ENCODE peak calls at places on chromosomes 13 and 19, in eight cellular contexts. U is mammary epithelial cell, T is transverse colon, W is upper lobe of right lung, F is breast epithelium, Z is heart left ventricle, D is HL-60, J is PC-9. L is an unnamed sample.

GRCh38 chr13:30140973-30141372 is 166.4 kb downstream of the KATNAL1 start:
- DNase-seq in U (no peak), T (no peak), W (no peak), F (no peak), Z (no peak), D (no peak), J (no peak), L (no peak)

GRCh38 chr13:109918179-109918651 is 131.8 kb upstream of the IRS2 start:
- DNase-seq in U (no peak), T (no peak), W (no peak), F (no peak), Z (no peak), D (no peak), J (no peak), L (no peak)

GRCh38 chr19:55647732-55648656 is at the start of gene CCDC106:
- DNase-seq in U (peak), T (peak), W (peak), F (no peak), Z (peak), D (peak), J (peak), L (no peak)

GRCh38 chr19:37699057-37699456 is 20.5 kb downstream of the ZNF607 start:
- DNase-seq in U (no peak), T (no peak), W (no peak), F (no peak), Z (no peak), D (no peak), J (no peak), L (no peak)

GRCh38 chr13:80029170-80029569 is 311.8 kb downstream of the SPRY2 start:
- DNase-seq in U (no peak), T (no peak), W (no peak), F (no peak), Z (no peak), D (no peak), J (no peak), L (no peak)

GRCh38 chr19:49489601-49490167 is 2.3 kb downstream of the RPL13A start:
- DNase-seq in U (no peak), T (no peak), W (no peak), F (no peak), Z (no peak), D (peak), J (no peak), L (no peak)

GRCh38 chr19:34482380-34483250 is 1.1 kb downstream of the WTIP start:
- DNase-seq in U (peak), T (no peak), W (no peak), F (no peak), Z (no peak), D (no peak), J (no peak), L (no peak)

GRCh38 chr13:95100525-95101121 is 200.6 kb downstream of the ABCC4 start:
- DNase-seq in U (peak), T (no peak), W (no peak), F (no peak), Z (no peak), D (no peak), J (peak), L (peak)

GRCh38 chr19:2554856-2555255 is 78.9 kb downstream of the GADD45B start:
- DNase-seq in U (no peak), T (no peak), W (no peak), F (no peak), Z (no peak), D (no peak), J (no peak), L (no peak)

GRCh38 chr19:13132471-13133166 is 14.6 kb downstream of the NACC1 start:
- DNase-seq in U (peak), T (no peak), W (no peak), F (no peak), Z (no peak), D (peak), J (peak), L (no peak)

GRCh38 chr13:52026246-52026626 is 1.7 kb downstream of the UTP14C start:
- DNase-seq in U (no peak), T (no peak), W (no peak), F (no peak), Z (no peak), D (no peak), J (no peak), L (no peak)

GRCh38 chr19:10855879-10856522 is 7.8 kb downstream of the C19orf38 start:
- DNase-seq in U (no peak), T (no peak), W (no peak), F (no peak), Z (no peak), D (peak), J (peak), L (no peak)

GRCh38 chr19:1828279-1829238 is 16.5 kb upstream of the ATP8B3 start:
- DNase-seq in U (no peak), T (no peak), W (no peak), F (no peak), Z (no peak), D (no peak), J (no peak), L (no peak)

GRCh38 chr19:42628411-42629135 is 33.8 kb upstream of the CEACAM8 start:
- DNase-seq in U (no peak), T (no peak), W (no peak), F (no peak), Z (no peak), D (no peak), J (no peak), L (no peak)

GRCh38 chr19:1125601-1126533 is 22.1 kb downstream of the GPX4 start:
- DNase-seq in U (no peak), T (no peak), W (no peak), F (no peak), Z (no peak), D (no peak), J (no peak), L (no peak)

GRCh38 chr19:6239871-6240676 is 39.7 kb downstream of the MLLT1 start:
- DNase-seq in U (no peak), T (no peak), W (peak), F (no peak), Z (no peak), D (no peak), J (no peak), L (no peak)

GRCh38 chr19:5903502-5904301 is at the start of gene NDUFA11:
- DNase-seq in U (no peak), T (peak), W (peak), F (peak), Z (peak), D (peak), J (no peak), L (no peak)

GRCh38 chr13:111548805-111549204 is 228.4 kb downstream of the TEX29 start:
- DNase-seq in U (no peak), T (no peak), W (no peak), F (no peak), Z (no peak), D (no peak), J (no peak), L (no peak)

GRCh38 chr13:98370261-98370660 is 193.2 kb upstream of the RNF113B start:
- DNase-seq in U (no peak), T (no peak), W (no peak), F (no peak), Z (no peak), D (no peak), J (no peak), L (no peak)

GRCh38 chr19:11457115-11457514 is 21.7 kb downstream of the PRKCSH start:
- DNase-seq in U (no peak), T (no peak), W (no peak), F (no peak), Z (no peak), D (no peak), J (no peak), L (no peak)

GRCh38 chr19:13796301-13797057 is 1.2 kb downstream of the ZSWIM4 start:
- DNase-seq in U (peak), T (peak), W (peak), F (peak), Z (peak), D (no peak), J (peak), L (peak)

GRCh38 chr13:50131998-50132936 is 117.0 kb downstream of the KCNRG start:
- DNase-seq in U (no peak), T (no peak), W (no peak), F (no peak), Z (no peak), D (no peak), J (no peak), L (no peak)

GRCh38 chr19:53982056-53982455 is 9.4 kb upstream of the CACNG6 start:
- DNase-seq in U (no peak), T (no peak), W (no peak), F (no peak), Z (no peak), D (no peak), J (no peak), L (no peak)
- H3K4me3 ChIP-seq in U (no peak), T (peak), W (peak), F (peak), Z (peak), D (no peak), J (no peak), L (no peak)

GRCh38 chr13:113651511-113652403 is 6.2 kb downstream of the ATP4B start:
- DNase-seq in U (no peak), T (peak), W (peak), F (no peak), Z (peak), D (no peak), J (no peak), L (no peak)
- TF ChIP-seq CTCF in U (no peak), T (no peak), W (no peak), F (no peak), Z (no peak), D (no peak), J (no peak), L (no peak)

GRCh38 chr19:45883586-45883880 is 2.4 kb downstream of the IRF2BP1 start:
- DNase-seq in U (no peak), T (no peak), W (no peak), F (no peak), Z (no peak), D (no peak), J (no peak), L (no peak)

GRCh38 chr19:45886427-45887310 is 728 bp upstream of the IRF2BP1 start:
- DNase-seq in U (peak), T (peak), W (peak), F (peak), Z (peak), D (peak), J (peak), L (peak)

GRCh38 chr19:45883881-45884681 is 1.9 kb downstream of the IRF2BP1 start:
- DNase-seq in U (no peak), T (no peak), W (no peak), F (no peak), Z (no peak), D (no peak), J (no peak), L (no peak)

GRCh38 chr19:45885556-45886426 is at the start of gene IRF2BP1:
- DNase-seq in U (peak), T (peak), W (peak), F (peak), Z (peak), D (peak), J (peak), L (peak)

DNA sequence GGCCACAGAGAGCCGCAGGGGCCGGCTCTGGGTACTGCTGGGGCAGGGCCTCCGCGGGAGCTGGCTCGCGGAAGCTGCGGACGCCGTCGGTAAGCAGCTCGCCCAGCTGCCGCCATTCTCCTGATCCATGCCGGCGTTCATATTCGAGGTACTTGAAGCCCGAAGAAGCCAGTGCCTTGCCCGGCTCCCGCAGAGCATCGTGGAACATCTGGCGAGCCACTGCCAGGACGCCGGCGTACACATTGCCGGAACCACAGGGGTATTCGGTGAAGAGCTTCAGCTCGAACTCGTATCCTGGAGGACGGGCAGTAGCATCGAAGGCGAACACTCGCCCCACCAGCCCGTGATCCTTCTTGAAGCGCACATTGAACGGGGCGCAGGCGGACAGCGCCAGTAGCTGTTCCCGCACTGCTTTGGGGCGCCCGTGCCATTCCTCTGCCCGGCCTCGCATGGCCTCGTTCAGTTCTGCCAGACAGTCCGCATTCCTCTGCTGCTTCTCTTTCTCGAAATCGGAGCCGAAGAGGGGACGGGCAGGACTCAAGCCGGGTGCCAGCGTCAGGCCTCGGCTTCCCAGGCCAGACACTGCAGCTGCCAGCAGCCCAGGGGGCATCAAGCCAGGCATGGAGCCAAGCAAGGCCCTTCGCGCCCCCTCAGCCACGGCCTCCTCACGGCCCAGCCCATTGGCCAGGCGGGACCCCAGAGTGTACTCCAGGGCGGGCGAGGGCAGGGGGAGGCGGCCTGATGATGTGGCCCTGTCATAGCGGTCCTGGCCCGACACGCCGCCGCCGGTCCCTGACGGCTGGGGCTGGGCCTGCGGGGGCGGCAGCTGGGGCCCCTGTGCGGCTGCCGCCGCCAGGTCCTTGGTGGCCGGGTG is 1.0 kb downstream of the IRF2BP1 start:
- DNase-seq in U (peak), T (no peak), W (no peak), F (peak), Z (peak), D (no peak), J (peak), L (no peak)
- H3K4me3 ChIP-seq in U (peak), T (peak), W (peak), F (peak), Z (peak), D (peak), J (peak), L (peak)

DNA sequence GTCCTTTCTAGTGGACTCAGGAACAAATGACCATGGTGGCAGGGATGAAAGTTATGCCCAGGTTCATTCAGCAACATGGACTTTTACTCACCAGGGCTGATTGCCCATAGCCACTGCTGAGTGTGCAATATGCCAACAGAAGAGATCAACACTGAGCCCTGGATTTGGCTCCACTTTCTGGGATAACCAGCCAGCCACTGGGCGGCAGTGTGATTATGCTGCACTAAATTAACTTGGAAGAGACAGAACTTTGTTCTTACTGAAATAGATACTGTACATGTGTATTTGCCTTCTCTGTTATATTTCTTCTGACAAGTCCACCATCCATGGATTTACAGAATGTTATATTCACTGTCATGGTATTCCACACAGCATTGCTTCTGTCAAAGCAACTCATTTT is 257.4 kb downstream of the TDRD3 start:
- DNase-seq in U (no peak), T (no peak), W (no peak), F (no peak), Z (peak), D (peak), J (no peak), L (no peak)
- TF ChIP-seq CTCF in U (peak), T (peak), W (peak), F (no peak), Z (peak), D (peak), J (peak), L (peak)

DNA sequence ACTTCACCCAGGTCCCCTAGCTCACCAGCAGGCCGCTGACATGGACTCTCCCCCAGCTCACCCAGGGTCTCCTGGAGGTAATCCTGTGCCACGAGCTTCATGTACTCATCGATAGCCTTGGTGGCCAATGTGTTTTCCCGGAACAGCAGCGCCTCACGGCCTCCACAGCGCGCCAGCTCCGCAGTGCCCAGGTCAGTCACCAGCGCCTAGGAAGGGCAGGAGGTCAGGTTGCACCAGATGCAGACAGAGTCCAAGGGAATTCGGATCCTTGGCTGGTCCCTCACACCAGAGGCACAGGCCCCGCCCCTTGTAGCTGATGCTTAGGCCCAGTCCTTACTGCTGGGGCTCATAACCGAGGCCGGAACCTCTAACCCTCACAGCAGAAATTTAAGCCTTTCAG is 6.7 kb upstream of the WIZ start:
- DNase-seq in U (no peak), T (no peak), W (no peak), F (no peak), Z (no peak), D (no peak), J (no peak), L (no peak)
- H3K4me3 ChIP-seq in U (no peak), T (no peak), W (no peak), F (no peak), Z (no peak), D (no peak), J (no peak), L (no peak)

GRCh38 chr19:20186163-20186562 is 19.1 kb downstream of the ZNF486 start:
- DNase-seq in U (no peak), T (no peak), W (no peak), F (no peak), Z (no peak), D (no peak), J (no peak), L (no peak)

GRCh38 chr19:20179946-20180345 is 12.9 kb downstream of the ZNF486 start:
- DNase-seq in U (peak), T (no peak), W (no peak), F (no peak), Z (no peak), D (no peak), J (no peak), L (no peak)

DNA sequence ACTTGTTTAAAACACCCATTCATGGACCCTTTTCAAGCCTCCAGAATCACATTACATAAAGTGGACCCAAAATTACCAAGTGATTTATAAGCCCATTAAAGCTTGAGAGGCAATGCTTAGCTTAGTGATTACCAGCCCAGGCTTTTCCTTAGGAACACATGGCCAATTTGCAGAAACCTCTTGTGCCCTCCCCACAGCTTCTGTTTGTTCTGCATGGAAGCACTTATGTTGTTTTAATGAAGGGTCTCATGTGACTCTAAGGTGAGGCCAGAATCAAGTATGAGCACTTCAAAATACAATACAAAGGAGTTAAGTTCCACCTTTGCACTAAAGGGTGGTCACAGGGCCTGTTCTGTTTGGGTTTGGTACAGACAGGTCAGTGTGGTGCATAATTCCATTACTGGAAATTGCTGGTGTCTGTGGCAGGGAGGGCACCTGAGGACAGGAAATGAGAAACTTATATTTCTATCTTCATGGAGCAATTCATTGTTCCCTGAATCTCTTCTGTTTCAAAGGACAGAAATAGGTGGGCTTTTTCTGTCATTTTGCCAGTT is 15.3 kb downstream of the ZNF486 start:
- DNase-seq in U (no peak), T (no peak), W (no peak), F (no peak), Z (no peak), D (no peak), J (no peak), L (no peak)
- TF ChIP-seq CTCF in U (no peak), T (no peak), W (no peak), F (no peak), Z (no peak), D (no peak), J (no peak), L (no peak)

GRCh38 chr13:92805766-92806165 is 420.8 kb upstream of the GPC6 start:
- DNase-seq in U (no peak), T (no peak), W (no peak), F (no peak), Z (no peak), D (no peak), J (no peak), L (no peak)
- H3K4me3 ChIP-seq in U (no peak), T (peak), W (peak), F (peak), Z (peak), D (no peak), J (peak), L (peak)

GRCh38 chr13:112575680-112576079 is 12.3 kb downstream of the TUBGCP3 start:
- DNase-seq in U (no peak), T (no peak), W (no peak), F (no peak), Z (no peak), D (peak), J (no peak), L (no peak)
- TF ChIP-seq CTCF in U (no peak), T (no peak), W (no peak), F (no peak), Z (no peak), D (no peak), J (no peak), L (peak)

GRCh38 chr13:23570931-23571330 is 719 bp downstream of the TNFRSF19 start:
- DNase-seq in U (no peak), T (no peak), W (no peak), F (no peak), Z (no peak), D (no peak), J (no peak), L (no peak)
- H3K4me3 ChIP-seq in U (no peak), T (no peak), W (peak), F (no peak), Z (peak), D (no peak), J (no peak), L (no peak)